ENCODE peak calls at places on chromosome 18, in seven cellular contexts. P is iris pigment epithelial cell; L is heart right ventricle; V is A172; X is MG63; N is activated CD8-positive, alpha-beta memory T cell treated with anti-CD3 and anti-CD28 coated beads, Interleukin-2, amount 50 U/mL, for 48 hours; E is AG10803. S is an unnamed sample.

GRCh38 chr18:10365021-10365420 is 89.4 kb upstream of the APCDD1 start:
- DNase-seq in X (no peak), L (no peak), P (no peak), E (no peak), N (no peak), V (no peak), S (no peak)

GRCh38 chr18:47930086-47930843 is at the start of gene SMAD2:
- DNase-seq in V (peak), P (peak), N (peak), L (peak), E (peak), X (peak), S (peak)

GRCh38 chr18:11470941-11471340 is 138.5 kb upstream of the SLC35G4 start:
- DNase-seq in V (no peak), L (no peak), E (no peak), N (no peak), X (no peak), P (no peak), S (no peak)

GRCh38 chr18:11859903-11860407 is 8.7 kb downstream of the CHMP1B start:
- DNase-seq in N (no peak), L (no peak), V (peak), E (peak), P (peak), X (peak), S (no peak)

GRCh38 chr18:59959079-59959478 is 59.3 kb downstream of the PMAIP1 start:
- DNase-seq in E (no peak), P (peak), V (peak), N (no peak), L (no peak), X (no peak), S (no peak)

GRCh38 chr18:75538727-75539126 is 111.2 kb upstream of the SMIM21 start:
- DNase-seq in N (no peak), V (peak), X (no peak), L (no peak), E (peak), P (peak), S (no peak)

GRCh38 chr18:50509012-50509411 is 50.9 kb upstream of the MAPK4 start:
- DNase-seq in X (no peak), N (no peak), V (no peak), P (no peak), L (no peak), E (no peak), S (no peak)

GRCh38 chr18:26008096-26008495 is 82.3 kb downstream of the SS18 start:
- DNase-seq in L (no peak), X (no peak), V (no peak), P (no peak), N (no peak), E (no peak), S (no peak)

GRCh38 chr18:73691118-73691517 is 456.5 kb downstream of the FBXO15 start:
- DNase-seq in N (no peak), L (no peak), X (peak), V (peak), P (peak), E (peak), S (no peak)

GRCh38 chr18:27447530-27447929 is 262.4 kb upstream of the CHST9 start:
- DNase-seq in P (no peak), L (no peak), V (no peak), X (no peak), N (no peak), E (no peak), S (no peak)

GRCh38 chr18:51275712-51276473 is 78.4 kb upstream of the MEX3C start:
- DNase-seq in X (no peak), P (peak), N (no peak), V (no peak), E (peak), L (peak), S (no peak)

GRCh38 chr18:49609416-49610284 is 47.8 kb downstream of the LIPG start:
- DNase-seq in N (no peak), P (no peak), L (no peak), X (no peak), V (peak), E (no peak), S (no peak)

GRCh38 chr18:25815659-25816058 is 274.8 kb downstream of the SS18 start:
- DNase-seq in E (peak), N (no peak), V (no peak), P (no peak), L (no peak), X (no peak), S (no peak)

GRCh38 chr18:9894454-9895068 is 8.8 kb downstream of the TXNDC2 start:
- DNase-seq in N (no peak), P (no peak), X (no peak), L (no peak), E (no peak), V (no peak), S (no peak)

GRCh38 chr18:10205136-10205535 is 249.3 kb upstream of the APCDD1 start:
- DNase-seq in V (no peak), P (no peak), N (no peak), X (no peak), L (peak), E (peak), S (no peak)

GRCh38 chr18:33020877-33021276 is 248.1 kb upstream of the KLHL14 start:
- DNase-seq in L (no peak), V (no peak), X (no peak), E (no peak), P (no peak), N (no peak), S (no peak)

GRCh38 chr18:75762758-75763157 is 335.3 kb upstream of the SMIM21 start:
- DNase-seq in N (no peak), V (no peak), L (no peak), E (no peak), X (no peak), P (no peak), S (no peak)

GRCh38 chr18:27860011-27860410 is 316.9 kb downstream of the CDH2 start:
- DNase-seq in E (no peak), P (no peak), V (peak), N (no peak), X (no peak), L (no peak), S (no peak)

GRCh38 chr18:13137041-13137938 is 81.3 kb upstream of the LDLRAD4 start:
- DNase-seq in P (peak), V (no peak), L (peak), E (no peak), X (peak), N (peak), S (no peak)

GRCh38 chr18:80229342-80229741 is 18.0 kb downstream of the PARD6G start:
- DNase-seq in E (no peak), P (no peak), V (no peak), N (no peak), L (no peak), X (no peak), S (no peak)

GRCh38 chr18:54805571-54806334 is 22.5 kb upstream of the RAB27B start:
- DNase-seq in X (no peak), P (peak), L (no peak), V (peak), N (no peak), E (peak), S (no peak)

GRCh38 chr18:22378672-22379282 is 38.9 kb downstream of the CTAGE1 start:
- DNase-seq in X (peak), N (no peak), V (peak), P (peak), L (peak), E (peak), S (no peak)

GRCh38 chr18:68262697-68263293 is 452.1 kb downstream of the TMX3 start:
- DNase-seq in L (no peak), P (peak), V (peak), E (peak), N (no peak), X (no peak), S (no peak)

GRCh38 chr18:6139007-6139406 is 243.7 kb upstream of the TMEM200C start:
- DNase-seq in E (no peak), X (no peak), P (no peak), N (no peak), V (no peak), L (no peak), S (no peak)

GRCh38 chr18:37563810-37564511 is 1.6 kb downstream of the CELF4 start:
- DNase-seq in N (no peak), E (no peak), P (no peak), X (no peak), V (no peak), L (no peak), S (no peak)

S was measured in coronary artery.